ENCODE peak calls at places on chromosome 14, in seven cellular contexts. C, N, K, I, R, T and X are unnamed samples.
A peak's percentile ranks its signal among the peaks of the same experiment; 100 is the strongest.

GRCh38 chr14:67516679-67517078 is 16.4 kb upstream of the PLEKHH1 start:
- DNase-seq in R (no peak), C (no peak), N (no peak), K (no peak), I (no peak), T (no peak), X (no peak)

GRCh38 chr14:21118933-21119332 is 18.1 kb downstream of the TMEM253 start:
- DNase-seq in C (no peak), I (no peak), T (no peak), R (no peak), N (no peak), K (no peak), X (no peak)

GRCh38 chr14:63249112-63249511 is 44.9 kb downstream of the RHOJ start:
- DNase-seq in R (no peak), N (no peak), T (no peak), K (no peak), I (peak; percentile 24), C (peak; percentile 4), X (no peak)

GRCh38 chr14:47678157-47678556 is 2.8 kb upstream of the MDGA2 start:
- DNase-seq in N (no peak), R (no peak), K (no peak), I (no peak), C (no peak), T (no peak), X (no peak)

GRCh38 chr14:101426466-101426865 is 134.8 kb upstream of the DIO3 start:
- DNase-seq in I (no peak), R (no peak), N (no peak), C (no peak), K (no peak), T (no peak), X (no peak)

GRCh38 chr14:30142216-30142615 is 214.6 kb upstream of the PRKD1 start:
- DNase-seq in I (no peak), R (no peak), N (no peak), K (no peak), C (no peak), T (no peak), X (no peak)

GRCh38 chr14:61927521-61927920 is 165.3 kb downstream of the SNAPC1 start:
- DNase-seq in T (no peak), I (no peak), C (peak; percentile 45), N (peak; percentile 60), K (no peak), R (no peak), X (no peak)

GRCh38 chr14:63204407-63205280 is at the start of gene RHOJ:
- DNase-seq in T (peak; percentile 8), I (peak; percentile 25), K (peak; percentile 55), R (no peak), C (peak; percentile 61), N (no peak), X (no peak)

GRCh38 chr14:90611936-90612335 is 204.3 kb downstream of the TTC7B start:
- DNase-seq in N (no peak), K (no peak), T (no peak), R (no peak), I (no peak), C (peak; percentile 30), X (no peak)

GRCh38 chr14:21539154-21539940 is 13.2 kb upstream of the SALL2 start:
- DNase-seq in I (no peak), R (no peak), C (no peak), T (no peak), K (no peak), N (no peak), X (no peak)

GRCh38 chr14:102937331-102938175 is 15.1 kb downstream of the AMN start:
- DNase-seq in N (no peak), R (no peak), K (no peak), T (no peak), C (no peak), I (no peak), X (no peak)

GRCh38 chr14:92500491-92500941 is 13.1 kb upstream of the RIN3 start:
- DNase-seq in I (no peak), K (no peak), N (no peak), C (no peak), T (no peak), R (no peak), X (no peak)

GRCh38 chr14:32657081-32657480 is 281.6 kb upstream of the NPAS3 start:
- DNase-seq in N (no peak), K (no peak), C (no peak), I (no peak), R (no peak), T (no peak), X (no peak)

GRCh38 chr14:65243766-65244442 is 141.6 kb upstream of the MAX start:
- DNase-seq in I (no peak), R (peak; percentile 6), N (no peak), K (no peak), T (no peak), C (no peak), X (no peak)

GRCh38 chr14:103563089-103563620 is 395 bp downstream of the COA8 start:
- DNase-seq in N (no peak), R (peak; percentile 9), I (no peak), T (no peak), C (no peak), K (no peak), X (no peak)

GRCh38 chr14:36580856-36581831 is 1.3 kb downstream of the NKX2-8 start:
- DNase-seq in R (no peak), T (peak; percentile 39), N (peak; percentile 19), K (peak; percentile 17), C (peak; percentile 63), I (no peak), X (no peak)

GRCh38 chr14:71478542-71478941 is 453.7 kb upstream of the RGS6 start:
- DNase-seq in N (no peak), K (no peak), C (no peak), I (no peak), R (no peak), T (no peak), X (no peak)

GRCh38 chr14:71474866-71475265 is 457.4 kb upstream of the RGS6 start:
- DNase-seq in T (no peak), K (no peak), R (no peak), C (no peak), N (no peak), I (no peak), X (no peak)

GRCh38 chr14:71474291-71474690 is 457.9 kb upstream of the RGS6 start:
- DNase-seq in I (no peak), N (no peak), R (no peak), K (no peak), C (no peak), T (no peak), X (no peak)

GRCh38 chr14:71473843-71474242 is 458.4 kb upstream of the RGS6 start:
- DNase-seq in I (no peak), K (no peak), T (no peak), C (no peak), R (no peak), N (no peak), X (no peak)

GRCh38 chr14:71475916-71476315 is 456.3 kb upstream of the RGS6 start:
- DNase-seq in I (no peak), N (no peak), T (no peak), K (no peak), C (no peak), R (no peak), X (no peak)
- H3K9me3 ChIP-seq in I (no peaks in the 10 kb centered on the region), N (no peaks in the 10 kb centered on the region), T (no peaks in the 10 kb centered on the region), K (no peaks in the 10 kb centered on the region), C (no peaks in the 10 kb centered on the region), R (no peaks in the 10 kb centered on the region), X (no peaks in the 10 kb centered on the region)

DNA sequence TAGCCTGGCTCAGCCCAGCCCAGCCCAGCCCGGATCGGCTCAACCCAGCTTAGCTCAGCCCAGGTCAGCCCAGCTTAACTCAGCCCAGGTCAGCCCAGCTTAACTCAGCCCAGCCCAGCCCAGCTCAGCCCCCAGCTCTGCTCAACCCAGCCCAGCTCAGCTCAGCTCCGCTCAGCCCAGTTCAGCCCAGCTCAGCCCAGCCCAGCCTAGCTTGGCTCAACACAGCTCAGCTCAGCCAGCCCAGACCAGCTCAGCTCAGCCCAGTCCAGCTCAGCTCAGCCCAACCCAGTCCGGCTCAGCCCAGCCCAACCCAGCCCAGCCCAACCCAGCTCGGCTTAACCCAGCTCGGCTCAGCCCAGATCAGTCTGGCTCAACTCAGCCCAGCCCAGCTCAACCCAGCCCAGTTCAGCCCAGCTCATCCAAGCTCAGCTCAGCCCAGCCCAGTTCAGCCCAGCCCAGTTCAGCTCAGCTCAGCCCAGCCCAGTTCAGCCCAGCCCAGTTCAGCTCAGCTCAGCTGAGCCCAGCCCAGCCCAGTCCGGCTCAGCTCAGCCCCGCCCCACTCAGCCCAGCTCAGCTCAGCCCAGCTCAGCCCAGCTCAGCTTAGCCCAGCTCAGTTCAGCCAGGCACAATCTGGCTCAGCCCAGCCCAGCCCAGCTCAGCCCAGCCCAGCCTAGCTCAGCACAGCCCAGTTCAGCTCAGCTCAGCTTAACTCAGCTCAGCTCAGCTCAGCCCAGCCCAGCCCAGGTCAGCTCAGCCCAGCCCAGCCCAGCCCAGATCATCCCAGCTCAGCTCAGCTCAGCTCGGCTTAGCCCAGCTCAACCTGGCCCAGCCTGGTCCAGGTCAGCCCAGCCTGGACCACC is 331.7 kb downstream of the TMEM121 start:
- DNase-seq in N (no peak), R (no peak), I (peak; percentile 11), T (peak; percentile 6), K (peak; percentile 3), C (no peak), X (no peak)
- H3K9me3 ChIP-seq in N (peaks cover 18% of the 10 kb centered on the region), R (no peaks in the 10 kb centered on the region), I (peaks cover 3% of the 10 kb centered on the region), T (no peaks in the 10 kb centered on the region), K (peaks cover 7% of the 10 kb centered on the region), C (no peaks in the 10 kb centered on the region), X (no peaks in the 10 kb centered on the region)

DNA sequence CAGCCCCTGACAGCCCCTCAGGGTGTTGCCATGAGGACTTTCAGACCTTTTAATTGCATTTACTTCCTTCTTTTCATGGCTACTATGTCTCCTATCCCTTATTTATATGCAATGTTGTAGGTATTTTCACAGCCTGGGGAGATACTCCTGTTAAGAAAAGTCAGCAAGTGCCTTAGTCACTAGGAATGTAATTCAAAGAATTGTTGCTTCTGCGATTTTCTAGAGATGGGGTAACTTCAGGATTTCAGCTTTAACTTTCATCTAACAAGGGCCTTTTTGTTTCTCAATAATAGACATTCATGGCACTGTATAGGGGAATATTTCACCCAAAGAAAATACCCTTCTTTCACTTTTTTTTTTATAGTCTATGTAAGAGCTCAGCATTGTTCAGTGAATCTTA is 533.3 kb upstream of the MIS18BP1 start:
- DNase-seq in I (no peak), C (no peak), R (no peak), N (no peak), T (no peak), K (no peak), X (no peak)
- H3K9me3 ChIP-seq in I (peaks cover 11% of the 10 kb centered on the region), C (peaks cover 49% of the 10 kb centered on the region), R (peaks cover 8% of the 10 kb centered on the region), N (peaks cover 13% of the 10 kb centered on the region), T (peaks cover 4% of the 10 kb centered on the region), K (no peaks in the 10 kb centered on the region), X (peaks cover 3% of the 10 kb centered on the region)

DNA sequence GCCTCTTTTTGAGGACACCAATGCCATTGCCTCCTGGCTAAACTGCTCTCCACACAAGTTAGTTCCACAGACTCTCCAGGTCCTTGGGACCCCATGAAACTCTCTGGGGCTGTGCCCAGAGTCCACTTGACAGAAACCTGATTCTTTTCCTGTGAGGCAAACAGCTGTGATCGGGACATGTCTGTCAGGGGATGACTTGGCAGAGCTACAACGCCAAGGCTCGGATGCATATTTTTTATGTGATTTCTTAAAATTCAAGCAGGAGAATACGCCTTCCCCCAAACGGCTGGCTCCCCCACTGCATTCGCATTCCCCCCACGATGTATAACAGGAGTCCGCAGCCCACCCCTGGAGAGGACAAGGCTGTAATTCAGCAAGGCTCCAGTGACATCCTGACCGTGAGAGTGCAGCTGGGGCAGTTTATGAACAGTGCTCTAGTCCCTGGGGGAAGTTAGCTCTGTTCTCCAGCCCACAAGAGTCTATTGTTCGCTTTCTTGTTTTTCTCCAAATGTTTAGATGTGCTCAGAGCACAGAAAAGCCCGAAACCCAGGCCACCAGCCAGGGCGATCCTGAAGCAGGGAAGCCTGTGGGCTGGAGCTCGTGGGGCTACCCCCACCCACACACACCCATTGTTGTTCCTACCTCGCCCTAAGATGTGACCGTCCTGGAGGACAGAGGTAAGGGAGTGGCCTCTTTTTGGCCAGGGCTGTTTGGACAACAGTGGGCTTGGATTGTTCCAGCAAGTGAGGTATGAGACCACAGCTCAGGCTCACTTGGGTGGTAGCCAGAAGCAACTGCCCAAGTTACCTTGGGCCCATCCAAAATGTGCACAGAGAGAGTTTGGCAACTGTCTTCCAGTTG is 159.5 kb downstream of the ZFP36L1 start:
- DNase-seq in K (no peak), N (no peak), I (no peak), C (no peak), T (no peak), R (no peak), X (no peak)
- H3K9me3 ChIP-seq in K (no peaks in the 10 kb centered on the region), N (no peaks in the 10 kb centered on the region), I (no peaks in the 10 kb centered on the region), C (no peaks in the 10 kb centered on the region), T (no peaks in the 10 kb centered on the region), R (no peaks in the 10 kb centered on the region), X (no peaks in the 10 kb centered on the region)